ENCODE peak calls at places on chromosome 17, in eight cellular contexts. F is ELR; O is left colon; L is HT-29; E is NCI-H1105 treated with DMSO at 0.1 percent for 48 hours; I is mucosa of descending colon; J is ACHN; Q is stimulated activated CD8-positive, alpha-beta memory T cell treated with anti-CD3 and anti-CD28 coated beads, Interleukin-7, amount 100 ng/mL, for 1 hour. M is an unnamed sample.

GRCh38 chr17:4479982-4480751 is 18.5 kb upstream of the SPNS2 start:
- DNase-seq in F (no peak), L (peak; percentile 25), I (no peak), O (peak; percentile 62), J (peak; percentile 98), E (no peak), Q (no peak), M (no peak)

GRCh38 chr17:64739316-64740058 is 77.4 kb upstream of the SMURF2 start:
- DNase-seq in I (no peak), J (no peak), E (no peak), Q (no peak), F (peak; percentile 79), L (no peak), O (no peak), M (no peak)

GRCh38 chr17:29948460-29949185 is 7.2 kb downstream of the EFCAB5 start:
- DNase-seq in Q (no peak), I (no peak), F (no peak), J (no peak), E (no peak), O (no peak), L (no peak), M (no peak)

GRCh38 chr17:73311428-73311780 is 397 bp downstream of the CDC42EP4 start:
- DNase-seq in L (no peak), Q (no peak), J (no peak), I (no peak), O (no peak), F (no peak), E (no peak), M (no peak)

GRCh38 chr17:63438092-63439051 is 7.7 kb downstream of the CYB561 start:
- DNase-seq in F (no peak), I (no peak), E (no peak), Q (no peak), L (no peak), O (no peak), J (no peak), M (no peak)

GRCh38 chr17:60445144-60445543 is 22.9 kb downstream of the CHCT1 start:
- DNase-seq in I (no peak), Q (no peak), O (no peak), L (no peak), E (no peak), F (no peak), J (no peak), M (no peak)

GRCh38 chr17:43701318-43701743 is 39.6 kb upstream of the MEOX1 start:
- DNase-seq in L (no peak), E (no peak), F (peak; percentile 97), J (no peak), O (no peak), I (no peak), Q (peak; percentile 19), M (no peak)

GRCh38 chr17:66580178-66580577 is 254.7 kb upstream of the CACNG5 start:
- DNase-seq in E (no peak), O (no peak), Q (no peak), F (peak; percentile 56), L (no peak), I (no peak), J (peak; percentile 55), M (no peak)

GRCh38 chr17:44928950-44929720 is 13.8 kb upstream of the GFAP start:
- DNase-seq in I (no peak), E (no peak), L (no peak), J (no peak), Q (no peak), F (no peak), O (peak; percentile 12), M (no peak)

GRCh38 chr17:56598471-56598870 is 5.0 kb downstream of the NOG start:
- DNase-seq in E (no peak), O (no peak), I (no peak), F (peak; percentile 94), Q (no peak), J (peak; percentile 90), L (no peak), M (no peak)

GRCh38 chr17:59365383-59365981 is 34.0 kb downstream of the YPEL2 start:
- DNase-seq in I (no peak), F (no peak), O (no peak), Q (no peak), J (no peak), L (no peak), E (peak; percentile 65), M (peak; percentile 42)